ENCODE peak calls at places on chromosomes 16 and 17, in ten cellular contexts. P is right lobe of liver; E is prostate gland; N is sigmoid colon; Y is colonic mucosa; Q is breast epithelium; S is naive thymus-derived CD4-positive, alpha-beta T cell; I is neuronal stem cell; C is heart right ventricle; F is Panc1. V is an unnamed sample. For H3K27me3 and H3K4me1, the result is how much of the 10 kb centered on the place peaks cover.

GRCh38 chr16:50267651-50268050 is 1.3 kb downstream of the ADCY7 start:
- DNase-seq in F (no peak), C (no peak), E (no peak), Y (peak), P (peak), N (peak), S (no peak), I (no peak), Q (no peak), V (no peak)

GRCh38 chr17:17071531-17072360 is 29.5 kb downstream of the MPRIP start:
- DNase-seq in I (no peak), P (no peak), C (no peak), N (peak), S (no peak), Y (no peak), Q (no peak), E (no peak), F (no peak), V (no peak)

GRCh38 chr17:1709403-1709891 is 730 bp downstream of the TLCD2 start:
- DNase-seq in N (no peak), P (no peak), E (no peak), Q (no peak), I (no peak), F (no peak), Y (peak), C (no peak), S (no peak), V (no peak)

GRCh38 chr17:40966848-40967247 is at the start of gene KRT39:
- DNase-seq in F (no peak), Q (no peak), C (no peak), E (no peak), N (no peak), P (no peak), Y (no peak), S (no peak), I (no peak), V (no peak)

GRCh38 chr17:10735821-10736220 is 6.0 kb upstream of the TMEM220 start:
- DNase-seq in C (no peak), P (no peak), Q (no peak), I (no peak), N (no peak), E (no peak), Y (no peak), S (no peak), F (no peak), V (no peak)

GRCh38 chr16:86883583-86884188 is 305.3 kb downstream of the FOXL1 start:
- DNase-seq in S (no peak), E (no peak), I (no peak), N (peak), C (no peak), P (no peak), Y (no peak), F (no peak), Q (no peak), V (no peak)

GRCh38 chr16:10966129-10966528 is 21.8 kb downstream of the CLEC16A start:
- DNase-seq in C (no peak), Y (no peak), S (no peak), E (no peak), P (no peak), N (no peak), F (no peak), I (no peak), Q (no peak), V (no peak)

GRCh38 chr17:39973496-39973895 is 7.1 kb upstream of the PSMD3 start:
- DNase-seq in N (no peak), I (no peak), Q (no peak), E (no peak), Y (no peak), S (no peak), F (no peak), C (no peak), P (no peak), V (no peak)

GRCh38 chr16:82671743-82672142 is 45.0 kb downstream of the CDH13 start:
- DNase-seq in E (no peak), C (no peak), P (no peak), Q (no peak), S (no peak), N (no peak), Y (no peak), I (no peak), F (no peak), V (no peak)

GRCh38 chr16:57754354-57755060 is 18.9 kb downstream of the KATNB1 start:
- DNase-seq in N (no peak), Y (no peak), S (no peak), P (no peak), F (no peak), Q (no peak), I (no peak), E (no peak), C (no peak), V (no peak)

GRCh38 chr17:78112508-78113471 is 15.8 kb downstream of the TMC6 start:
- DNase-seq in N (peak), S (peak), Y (peak), Q (no peak), I (peak), P (peak), F (no peak), E (peak), C (peak), V (peak)

GRCh38 chr17:36943250-36944220 is 5.2 kb upstream of the AATF start:
- DNase-seq in E (no peak), Q (no peak), C (no peak), I (no peak), Y (no peak), P (no peak), N (no peak), S (no peak), F (no peak), V (no peak)

GRCh38 chr17:36945959-36946725 is 2.6 kb upstream of the AATF start:
- DNase-seq in N (no peak), I (no peak), F (no peak), P (no peak), Q (no peak), S (no peak), C (no peak), Y (no peak), E (no peak), V (no peak)

GRCh38 chr17:36942631-36943125 is 5.4 kb downstream of the LHX1 start:
- DNase-seq in Y (no peak), S (no peak), Q (no peak), F (no peak), C (no peak), E (no peak), I (no peak), P (no peak), N (no peak), V (no peak)

GRCh38 chr17:36945160-36945559 is 3.6 kb upstream of the AATF start:
- DNase-seq in I (no peak), Q (no peak), Y (no peak), F (no peak), S (no peak), P (no peak), C (no peak), E (no peak), N (no peak), V (no peak)

GRCh38 chr17:36944488-36945040 is 4.2 kb upstream of the AATF start:
- DNase-seq in Q (no peak), N (no peak), P (no peak), F (no peak), I (no peak), C (no peak), S (no peak), E (no peak), Y (no peak), V (no peak)
- H3K27me3 ChIP-seq in Q (under half), N (half or more), P (under half), F (under half), I (half or more), C (half or more), S (under half), E (half or more), Y (half or more), V (half or more)

DNA sequence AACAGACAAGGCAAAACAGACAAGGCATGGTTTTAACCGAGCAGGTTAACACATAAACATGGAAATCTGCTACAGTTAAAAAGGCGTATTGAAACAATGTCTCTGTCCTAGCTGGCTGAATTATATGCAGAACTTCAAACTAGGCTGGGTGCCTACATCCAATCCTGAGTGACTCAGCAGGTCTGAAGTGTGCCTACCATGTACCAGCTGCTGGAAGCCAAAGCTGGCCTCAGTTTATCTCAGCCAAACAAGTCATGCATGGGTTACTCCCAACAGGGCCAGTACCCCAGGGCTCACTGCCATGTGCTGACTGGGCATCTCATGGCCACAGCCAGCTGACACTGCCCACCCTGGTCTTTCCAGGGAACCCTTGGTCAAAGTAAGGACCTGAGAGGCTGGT is 4.0 kb downstream of the C1QBP start:
- DNase-seq in E (no peak), Y (no peak), S (no peak), F (no peak), C (no peak), N (no peak), I (no peak), P (no peak), Q (no peak), V (no peak)
- H3K27ac ChIP-seq in E (no peak), Y (no peak), S (no peak), F (no peak), C (no peak), N (no peak), I (no peak), P (no peak), Q (no peak), V (no peak)

GRCh38 chr17:81099888-81100287 is 64.9 kb downstream of the BAIAP2 start:
- DNase-seq in F (no peak), C (no peak), Y (no peak), Q (no peak), I (no peak), N (no peak), E (no peak), S (no peak), P (no peak), V (no peak)
- H3K4me1 ChIP-seq in F (under half), C (under half), Y (under half), Q (under half), I (under half), N (under half), E (under half), S (under half), P (under half), V (under half)

GRCh38 chr17:47741793-47742145 is 8.7 kb downstream of the TBX21 start:
- DNase-seq in C (no peak), Q (no peak), E (no peak), N (no peak), I (no peak), S (no peak), P (no peak), Y (no peak), F (no peak), V (no peak)
- H3K27me3 ChIP-seq in C (under half), Q (under half), E (under half), N (under half), I (under half), S (under half), P (under half), Y (under half), F (under half), V (under half)

DNA sequence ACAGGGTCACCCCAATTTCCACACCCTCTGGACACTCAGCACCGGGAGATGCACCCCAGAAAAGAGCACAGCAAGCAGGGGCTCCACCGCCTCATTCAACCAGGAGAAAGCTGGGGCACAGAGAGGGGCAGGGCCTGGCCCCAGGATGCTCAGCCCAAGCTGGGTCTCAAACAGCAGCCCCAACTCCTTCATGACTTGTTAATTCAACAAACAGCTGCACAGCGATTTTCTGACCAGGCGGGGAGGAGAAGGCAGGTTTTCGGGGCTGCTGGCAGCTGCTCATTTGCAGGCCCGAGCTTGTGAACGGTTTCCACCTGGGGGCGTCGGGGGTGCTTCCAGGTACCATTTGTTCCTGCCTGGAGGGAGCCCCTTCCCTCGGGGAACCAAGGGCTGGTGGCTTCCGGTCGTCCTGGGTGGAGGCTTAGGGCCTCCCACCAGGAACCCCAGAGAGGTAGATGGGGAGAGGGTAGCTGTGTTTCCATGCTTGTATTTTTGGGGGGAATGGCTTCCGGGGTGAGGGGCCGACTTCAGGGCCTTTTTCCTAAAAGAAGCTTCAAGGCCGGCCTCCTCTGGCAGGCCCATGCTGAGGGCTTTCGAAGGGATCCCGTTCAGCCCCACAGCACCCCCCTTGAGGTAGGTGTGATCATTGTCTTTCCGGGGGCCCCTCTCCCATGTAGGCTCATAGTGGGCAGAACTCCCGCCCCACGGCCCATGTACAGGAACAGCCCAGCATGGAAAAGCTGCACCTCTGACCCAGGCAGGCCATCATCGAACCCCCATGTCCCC is 191.6 kb upstream of the GSE1 start:
- DNase-seq in Y (no peak), E (no peak), I (no peak), F (no peak), N (peak), P (peak), C (no peak), S (no peak), Q (no peak), V (no peak)
- H3K27ac ChIP-seq in Y (no peak), E (no peak), I (no peak), F (no peak), N (no peak), P (no peak), C (no peak), S (no peak), Q (no peak), V (no peak)

GRCh38 chr17:72457712-72458111 is 336.9 kb downstream of the SOX9 start:
- DNase-seq in F (no peak), E (no peak), Q (no peak), P (no peak), S (no peak), Y (no peak), N (no peak), I (no peak), C (no peak), V (no peak)
- H3K4me1 ChIP-seq in F (half or more), E (under half), Q (under half), P (under half), S (under half), Y (under half), N (under half), I (under half), C (under half), V (under half)